ENCODE peak calls at places on chromosomes 16 and 17, in ten cellular contexts. L is ecto neural progenitor cell; G is naive thymus-derived CD8-positive, alpha-beta T cell; T is vagina; U is activated CD4-positive, alpha-beta T cell treated with anti-CD3 and anti-CD28 coated beads, Interleukin-2, amount 10 ng/mL, durations not matched to agents 7 days and 5 days; M is NCI-H748 treated with DMSO at 0.1 percent for 48 hours; Z is H9; D is NCI-H460; B is heart right ventricle; C is kidney tubule cell. A is an unnamed sample.
A peak's percentile ranks its signal among the peaks of the same experiment; 100 is the strongest.

GRCh38 chr16:8474576-8474975 is 115.7 kb downstream of the TMEM114 start:
- DNase-seq in L (no peak), G (no peak), T (no peak), U (no peak), M (peak; percentile 31), Z (no peak), D (no peak), B (no peak), C (no peak), A (no peak)

GRCh38 chr16:71893888-71894228 is 1.5 kb upstream of the IST1 start:
- DNase-seq in L (no peak), G (no peak), T (no peak), U (no peak), M (no peak), Z (no peak), D (no peak), B (no peak), C (no peak), A (no peak)

GRCh38 chr17:74813793-74814192 is 37.6 kb upstream of the NAT9 start:
- DNase-seq in L (no peak), G (no peak), T (no peak), U (no peak), M (no peak), Z (no peak), D (no peak), B (no peak), C (no peak), A (no peak)

GRCh38 chr17:10606110-10606509 is 51.0 kb downstream of the MYH3 start:
- DNase-seq in L (no peak), G (no peak), T (no peak), U (no peak), M (no peak), Z (no peak), D (no peak), B (no peak), C (no peak), A (no peak)

GRCh38 chr16:56301391-56301850 is 110.1 kb downstream of the GNAO1 start:
- DNase-seq in L (no peak), G (no peak), T (no peak), U (no peak), M (no peak), Z (no peak), D (no peak), B (no peak), C (peak; percentile 19), A (no peak)

GRCh38 chr17:78966123-78966813 is 13.5 kb downstream of the LGALS3BP start:
- DNase-seq in L (no peak), G (no peak), T (no peak), U (no peak), M (no peak), Z (peak; percentile 33), D (no peak), B (no peak), C (no peak), A (no peak)

GRCh38 chr17:13429201-13429600 is 172.5 kb downstream of the HS3ST3A1 start:
- DNase-seq in L (no peak), G (no peak), T (no peak), U (no peak), M (no peak), Z (no peak), D (no peak), B (no peak), C (peak; percentile 32), A (no peak)

GRCh38 chr16:899678-900060 is 71.1 kb downstream of the LMF1 start:
- DNase-seq in L (no peak), G (no peak), T (no peak), U (no peak), M (no peak), Z (no peak), D (no peak), B (no peak), C (no peak), A (no peak)

GRCh38 chr17:60439501-60439900 is 17.2 kb downstream of the CHCT1 start:
- DNase-seq in L (no peak), G (no peak), T (no peak), U (no peak), M (no peak), Z (no peak), D (no peak), B (no peak), C (no peak), A (no peak)

GRCh38 chr17:62653002-62653830 is 25.7 kb downstream of the MRC2 start:
- DNase-seq in L (peak; percentile 97), G (peak; percentile 60), T (no peak), U (peak; percentile 60), M (peak; percentile 72), Z (peak; percentile 95), D (peak; percentile 21), B (peak; percentile 70), C (peak; percentile 65), A (peak; percentile 26)

GRCh38 chr17:72422505-72423285 is 301.9 kb downstream of the SOX9 start:
- DNase-seq in L (no peak), G (no peak), T (no peak), U (no peak), M (no peak), Z (no peak), D (peak; percentile 99), B (peak; percentile 36), C (peak; percentile 99), A (no peak)

GRCh38 chr17:7789131-7789530 is 44.9 kb upstream of the KDM6B start:
- DNase-seq in L (no peak), G (no peak), T (no peak), U (no peak), M (no peak), Z (no peak), D (no peak), B (no peak), C (no peak), A (no peak)

GRCh38 chr16:3157229-3158013 is 22.6 kb downstream of the ZNF213 start:
- DNase-seq in L (peak; percentile 88), G (peak; percentile 60), T (no peak), U (peak; percentile 42), M (peak; percentile 87), Z (peak; percentile 91), D (peak; percentile 90), B (peak; percentile 58), C (peak; percentile 98), A (peak; percentile 62)

GRCh38 chr17:36001862-36002603 is 680 bp upstream of the CCL15 start:
- DNase-seq in L (no peak), G (no peak), T (no peak), U (no peak), M (no peak), Z (peak; percentile 22), D (no peak), B (no peak), C (peak; percentile 36), A (no peak)

GRCh38 chr16:73955255-73955654 is 341.4 kb upstream of the PSMD7 start:
- DNase-seq in L (no peak), G (no peak), T (no peak), U (no peak), M (no peak), Z (no peak), D (no peak), B (no peak), C (no peak), A (no peak)

GRCh38 chr17:74290340-74290739 is 16.3 kb downstream of the DNAI2 start:
- DNase-seq in L (no peak), G (no peak), T (no peak), U (no peak), M (no peak), Z (no peak), D (no peak), B (no peak), C (no peak), A (no peak)

GRCh38 chr17:77325826-77326581 is 185.2 kb downstream of the SEC14L1 start:
- DNase-seq in L (peak; percentile 44), G (peak; percentile 26), T (peak; percentile 91), U (peak; percentile 47), M (no peak), Z (peak; percentile 26), D (no peak), B (no peak), C (no peak), A (no peak)

GRCh38 chr16:15830832-15831451 is 25.9 kb downstream of the MYH11 start:
- DNase-seq in L (no peak), G (no peak), T (no peak), U (no peak), M (no peak), Z (no peak), D (no peak), B (no peak), C (no peak), A (no peak)

GRCh38 chr16:1208239-1208830 is 16.7 kb downstream of the TPSG1 start:
- DNase-seq in L (no peak), G (no peak), T (no peak), U (peak; percentile 22), M (no peak), Z (no peak), D (no peak), B (no peak), C (no peak), A (no peak)

GRCh38 chr17:80498242-80498919 is 22.0 kb upstream of the NPTX1 start:
- DNase-seq in L (peak; percentile 78), G (no peak), T (no peak), U (no peak), M (no peak), Z (peak; percentile 57), D (no peak), B (no peak), C (peak; percentile 33), A (no peak)